ENCODE peak calls at places on chromosomes 3 and 15, in five cellular contexts. G is GM12878, O is HepG2, W is IMR-90, Z is K562. H is an unnamed sample.

GRCh38 chr3:19202303-19202702 is 54.0 kb downstream of the KCNH8 start:
- DNase-seq in W (no peak), G (no peak), O (no peak), Z (no peak), H (no peak)

GRCh38 chr3:43747641-43748040 is 56.9 kb downstream of the ABHD5 start:
- DNase-seq in W (peak; percentile 57), G (no peak), O (no peak), Z (no peak), H (no peak)

GRCh38 chr3:51966486-51966885 is 768 bp downstream of the PCBP4 start:
- DNase-seq in O (no peak), W (no peak), G (no peak), Z (no peak), H (no peak)

GRCh38 chr15:83582386-83582785 is 71.5 kb upstream of the ADAMTSL3 start:
- DNase-seq in O (no peak), Z (no peak), G (no peak), W (peak; percentile 7), H (no peak)

GRCh38 chr3:73070675-73071575 is 9.5 kb downstream of the EBLN2 start:
- DNase-seq in G (no peak), Z (no peak), O (peak; percentile 7), W (peak; percentile 92), H (no peak)

GRCh38 chr15:21261396-21261964 is 178.8 kb downstream of the POTEB3 start:
- DNase-seq in G (no peak), Z (no peak), O (no peak), W (no peak), H (no peak)

GRCh38 chr3:139302084-139302800 is 41.6 kb upstream of the MRPS22 start:
- DNase-seq in G (no peak), O (peak; percentile 57), W (peak; percentile 99), Z (no peak), H (peak; percentile 33)

GRCh38 chr3:67656614-67657013 is 2.2 kb upstream of the SUCLG2 start:
- DNase-seq in Z (no peak), O (no peak), G (no peak), W (no peak), H (no peak)

GRCh38 chr15:66850078-66850991 is 148.3 kb downstream of the SMAD6 start:
- DNase-seq in G (no peak), O (no peak), W (no peak), Z (peak; percentile 72), H (peak; percentile 77)

GRCh38 chr15:66269326-66270090 is 16.0 kb upstream of the MEGF11 start:
- DNase-seq in O (no peak), W (peak; percentile 71), Z (peak; percentile 81), G (no peak), H (no peak)

GRCh38 chr3:190862209-190863118 is at the start of gene GMNC:
- DNase-seq in Z (no peak), W (peak; percentile 48), G (no peak), O (peak; percentile 38), H (peak; percentile 51)

GRCh38 chr3:14633819-14634424 is 17.6 kb upstream of the CCDC174 start:
- DNase-seq in Z (peak; percentile 74), O (peak; percentile 53), G (peak; percentile 17), W (peak; percentile 49), H (peak; percentile 59)

GRCh38 chr15:96322401-96323249 is 7.9 kb upstream of the NR2F2 start:
- DNase-seq in G (no peak), Z (no peak), W (no peak), O (no peak), H (no peak)

GRCh38 chr3:45792036-45792435 is 4.3 kb downstream of the SLC6A20 start:
- DNase-seq in O (no peak), Z (no peak), G (no peak), W (no peak), H (no peak)

GRCh38 chr15:69863446-69863845 is 234.3 kb downstream of the TLE3 start:
- DNase-seq in G (no peak), Z (no peak), O (no peak), W (no peak), H (no peak)

GRCh38 chr15:92906563-92907081 is 6.5 kb downstream of the CHD2 start:
- DNase-seq in G (no peak), Z (no peak), W (peak; percentile 74), O (no peak), H (no peak)

GRCh38 chr3:98290916-98291315 is 8.6 kb downstream of the OR5H2 start:
- DNase-seq in G (no peak), O (no peak), Z (no peak), W (no peak), H (no peak)

GRCh38 chr3:143674100-143674968 is 173.9 kb downstream of the SLC9A9 start:
- DNase-seq in O (peak; percentile 41), Z (peak; percentile 71), G (peak; percentile 76), W (peak; percentile 57), H (peak; percentile 48)

GRCh38 chr15:45921376-45921775 is 286.5 kb downstream of the SQOR start:
- DNase-seq in G (no peak), O (peak; percentile 10), Z (no peak), W (no peak), H (no peak)

GRCh38 chr3:109188726-109189125 is 52.2 kb downstream of the C3orf85 start:
- DNase-seq in Z (no peak), G (no peak), W (no peak), O (no peak), H (peak; percentile 32)

GRCh38 chr3:112794622-112795172 is 52.0 kb downstream of the CD200R1L start:
- DNase-seq in Z (no peak), O (no peak), G (no peak), W (no peak), H (no peak)

GRCh38 chr3:187025656-187026320 is 95.5 kb downstream of the ST6GAL1 start:
- DNase-seq in O (no peak), Z (peak; percentile 37), W (no peak), G (peak; percentile 71), H (peak; percentile 53)

GRCh38 chr3:126360046-126360713 is 3.0 kb upstream of the KLF15 start:
- DNase-seq in G (no peak), W (no peak), Z (no peak), O (no peak), H (no peak)

GRCh38 chr3:126358816-126359181 is 1.6 kb upstream of the KLF15 start:
- DNase-seq in W (no peak), Z (no peak), O (no peak), G (no peak), H (no peak)

GRCh38 chr3:126361211-126361610 is 4.0 kb upstream of the KLF15 start:
- DNase-seq in Z (no peak), O (no peak), G (no peak), W (no peak), H (no peak)

GRCh38 chr3:126358038-126358815 is 1.0 kb upstream of the KLF15 start:
- DNase-seq in O (no peak), W (no peak), Z (no peak), G (no peak), H (no peak)

DNA sequence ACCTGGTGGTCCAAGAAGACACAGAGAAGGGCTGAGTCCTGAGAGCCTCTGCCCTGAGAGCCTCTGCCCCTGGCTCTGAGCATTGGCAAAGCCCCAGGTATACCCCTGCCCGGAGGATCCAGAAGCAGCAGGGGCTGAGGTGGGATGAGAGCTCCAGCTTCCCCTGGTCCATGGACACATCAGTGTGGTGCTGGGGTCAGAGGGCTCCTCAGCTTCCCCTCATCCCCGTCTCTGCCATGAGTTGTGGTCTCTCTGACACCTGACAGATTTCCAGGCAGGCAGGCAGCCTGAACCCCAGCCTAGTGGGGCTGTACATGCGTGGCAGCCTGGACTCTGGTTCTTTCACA is 3.5 kb upstream of the KLF15 start:
- DNase-seq in G (no peak), Z (no peak), O (no peak), W (no peak), H (no peak)
- TF ChIP-seq SMC3 in G (no peak), Z (no peak), O (no peak), W (no peak), H (no peak)

DNA sequence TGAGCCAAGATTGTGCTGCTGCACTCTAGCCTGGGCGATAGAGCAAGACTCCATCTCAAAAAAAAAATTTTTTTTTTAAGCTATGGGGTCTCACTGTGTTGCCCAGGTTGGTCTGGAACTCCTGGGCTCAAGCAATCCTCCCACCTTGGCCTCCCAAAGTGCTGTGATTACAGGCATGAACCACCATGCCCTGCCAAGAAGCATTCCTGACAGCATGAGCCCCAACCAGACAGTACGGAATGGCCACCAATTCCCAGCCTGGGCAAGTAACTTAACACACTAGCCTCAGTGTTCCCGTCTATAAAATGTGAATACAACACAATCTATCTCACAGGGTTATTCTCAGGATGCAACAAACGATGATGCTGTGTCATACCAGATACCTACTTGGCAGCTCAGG is 2.1 kb downstream of the TKT start:
- DNase-seq in Z (no peak), O (no peak), W (no peak), G (no peak), H (no peak)
- H3K9ac ChIP-seq in Z (peak overlapping the region; percentile 78), O (peak overlapping the region; percentile 80), W (peak overlapping the region; percentile 93), G (peak overlapping the region; percentile 93), H (peak overlapping the region; percentile 80)

GRCh38 chr3:64343692-64344440 is 118.6 kb upstream of the PRICKLE2 start:
- DNase-seq in G (no peak), W (peak; percentile 75), Z (no peak), O (no peak), H (peak; percentile 50)

GRCh38 chr3:64341355-64341754 is 116.1 kb upstream of the PRICKLE2 start:
- DNase-seq in O (no peak), Z (no peak), W (peak; percentile 56), G (no peak), H (no peak)

GRCh38 chr3:64344721-64345207 is 119.5 kb upstream of the PRICKLE2 start:
- DNase-seq in O (no peak), G (no peak), Z (no peak), W (peak; percentile 85), H (no peak)

GRCh38 chr3:64342940-64343691 is 117.8 kb upstream of the PRICKLE2 start:
- DNase-seq in W (peak; percentile 92), G (no peak), Z (no peak), O (peak; percentile 13), H (peak; percentile 11)

DNA sequence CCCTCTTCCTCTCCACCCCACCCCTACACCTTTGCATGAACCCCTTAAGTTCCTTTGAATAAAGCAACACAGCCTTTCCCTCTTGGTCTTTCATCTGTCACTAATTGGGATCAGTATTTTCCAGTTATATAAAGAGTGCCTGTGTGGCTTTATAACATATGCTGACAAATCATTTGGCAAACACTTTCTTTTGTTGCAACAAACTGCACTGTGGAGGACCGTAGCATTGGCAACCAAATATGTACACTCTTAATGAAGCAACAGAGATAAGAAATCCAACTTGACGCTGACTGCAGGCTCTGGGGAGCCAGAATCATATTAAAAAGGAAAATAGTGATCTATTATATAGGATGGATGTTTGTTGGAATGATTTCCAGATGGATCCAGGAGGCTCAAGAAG is 120.1 kb upstream of the PRICKLE2 start:
- DNase-seq in O (no peak), Z (no peak), G (no peak), W (peak; percentile 89), H (peak; percentile 9)
- TF ChIP-seq SMC3 in O (no peak), Z (no peak), G (no peak), W (no peak), H (no peak)

DNA sequence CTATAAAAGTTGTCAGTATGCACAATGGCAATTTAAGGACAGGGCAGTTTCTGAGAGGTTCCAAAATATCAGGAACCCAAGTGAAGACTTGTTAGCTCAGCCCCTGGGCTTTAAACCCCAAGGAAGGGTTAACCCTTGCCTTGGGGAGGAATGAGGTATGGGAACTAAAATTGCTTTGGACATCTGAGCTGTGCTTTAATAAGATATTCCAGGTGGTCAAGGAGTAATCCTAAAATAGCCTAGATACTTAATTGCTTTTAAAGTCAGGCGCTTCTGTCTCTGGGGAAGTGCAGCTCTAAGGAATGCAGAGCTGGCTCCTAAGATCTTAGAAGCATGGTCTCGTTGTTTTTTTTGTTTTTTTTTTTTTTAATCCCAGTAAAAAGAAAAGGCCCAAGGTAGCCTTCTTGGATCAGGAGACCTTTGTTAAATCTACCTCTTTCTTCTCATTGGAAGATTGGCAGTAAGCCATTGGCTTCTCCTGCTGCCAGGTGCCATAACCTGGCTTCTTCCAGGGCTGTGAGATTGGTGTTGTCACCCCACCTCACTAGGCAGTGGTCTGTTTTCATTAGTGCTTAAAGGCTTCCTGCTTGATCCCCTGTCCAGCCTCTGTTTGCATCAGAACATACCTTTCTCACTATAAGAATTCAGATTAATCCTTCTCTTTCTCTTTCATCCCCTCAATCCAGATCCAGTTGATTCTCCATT is 24.5 kb downstream of the ARID3B start:
- DNase-seq in Z (no peak), W (no peak), G (no peak), O (no peak), H (no peak)
- H3K9ac ChIP-seq in Z (no peak overlapping the region), W (no peak overlapping the region), G (no peak overlapping the region), O (no peak overlapping the region), H (no peak overlapping the region)

H was measured in SK-N-SH.